ENCODE peak calls at places on chromosomes 13 and 19, in four cellular contexts. R is H1, T is HepG2, V is SK-N-SH. M is an unnamed sample.
A peak's percentile ranks its signal among the peaks of the same experiment; 100 is the strongest.

GRCh38 chr13:27625839-27626238 is 4.1 kb downstream of the POLR1D start:
- DNase-seq in T (peak; percentile 73), R (no peak), V (no peak), M (no peak)

GRCh38 chr19:38559428-38560401 is 58.0 kb downstream of the MAP4K1 start:
- DNase-seq in T (no peak), V (no peak), R (no peak), M (peak; percentile 99)

GRCh38 chr19:39401549-39402416 is 4.9 kb upstream of the ZFP36 start:
- DNase-seq in V (no peak), R (no peak), T (peak; percentile 96), M (no peak)

GRCh38 chr13:95714142-95714832 is 37.3 kb downstream of the DNAJC3 start:
- DNase-seq in R (no peak), T (no peak), V (no peak), M (no peak)

GRCh38 chr13:42048625-42049453 is at the start of gene DGKH:
- DNase-seq in R (peak; percentile 83), T (no peak), V (peak; percentile 95), M (no peak)

GRCh38 chr13:105466376-105466775 is 1069.1 kb downstream of the EFNB2 start:
- DNase-seq in R (no peak), T (no peak), V (no peak), M (no peak)

GRCh38 chr19:38425810-38426466 is at the start of gene RASGRP4:
- DNase-seq in R (peak; percentile 56), T (no peak), V (no peak), M (no peak)

GRCh38 chr13:77507931-77508776 is 27.4 kb upstream of the SCEL start:
- DNase-seq in T (no peak), V (no peak), R (no peak), M (no peak)

GRCh38 chr13:29423050-29423449 is 172.4 kb downstream of the SLC7A1 start:
- DNase-seq in V (no peak), T (no peak), R (no peak), M (no peak)

GRCh38 chr13:62185631-62186256 is 770.1 kb upstream of the PCDH20 start:
- DNase-seq in T (no peak), V (no peak), R (no peak), M (no peak)

GRCh38 chr13:62119739-62120700 is 704.4 kb upstream of the PCDH20 start:
- DNase-seq in R (no peak), V (peak; percentile 17), T (no peak), M (no peak)

GRCh38 chr13:73849292-73849691 is 284.9 kb downstream of the KLF12 start:
- DNase-seq in V (no peak), R (no peak), T (peak; percentile 17), M (no peak)

GRCh38 chr19:29687244-29687896 is 22.1 kb downstream of the PLEKHF1 start:
- DNase-seq in R (no peak), T (no peak), V (no peak), M (no peak)

GRCh38 chr19:925087-925911 is 536 bp upstream of the ARID3A start:
- DNase-seq in R (peak; percentile 90), V (peak; percentile 95), T (peak; percentile 82), M (no peak)

GRCh38 chr19:39407644-39408391 is 1.2 kb downstream of the ZFP36 start:
- DNase-seq in V (no peak), T (no peak), R (peak; percentile 54), M (no peak)

GRCh38 chr19:40341601-40342482 is 6.4 kb downstream of the C19orf47 start:
- DNase-seq in R (no peak), V (no peak), T (no peak), M (no peak)

GRCh38 chr19:58218899-58219298 is 9.8 kb upstream of the ZNF544 start:
- DNase-seq in V (peak; percentile 41), R (peak; percentile 60), T (peak; percentile 8), M (no peak)

GRCh38 chr13:24276310-24276709 is 33.1 kb upstream of the C1QTNF9 start:
- DNase-seq in R (no peak), T (no peak), V (no peak), M (peak; percentile 42)

GRCh38 chr13:27139565-27139964 is 32.0 kb downstream of the USP12 start:
- DNase-seq in V (no peak), R (no peak), T (no peak), M (no peak)

GRCh38 chr19:3577741-3578344 is 5.1 kb downstream of the HMG20B start:
- DNase-seq in T (no peak), V (peak; percentile 25), R (peak; percentile 89), M (no peak)

GRCh38 chr19:35633727-35634440 is 5.0 kb downstream of the RBM42 start:
- DNase-seq in R (no peak), V (no peak), T (no peak), M (no peak)

GRCh38 chr19:9149976-9150375 is 9.8 kb downstream of the ZNF317 start:
- DNase-seq in R (no peak), T (no peak), V (no peak), M (no peak)

GRCh38 chr19:7600721-7601120 is 5.1 kb downstream of the CAMSAP3 start:
- DNase-seq in T (no peak), V (no peak), R (no peak), M (no peak)
- TF ChIP-seq TCF12 in T (no peak), V (no peak), R (no peak), M (no peak)

GRCh38 chr19:4722671-4723464 is 774 bp downstream of the DPP9 start:
- DNase-seq in T (no peak), R (no peak), V (no peak), M (no peak)
- TF ChIP-seq TCF12 in T (no peak), R (no peak), V (no peak), M (no peak)

GRCh38 chr19:22422220-22422619 is at the start of gene ZNF98:
- DNase-seq in R (no peak), T (no peak), V (no peak), M (no peak)
- TF ChIP-seq TCF12 in R (no peak), T (no peak), V (no peak), M (no peak)

DNA sequence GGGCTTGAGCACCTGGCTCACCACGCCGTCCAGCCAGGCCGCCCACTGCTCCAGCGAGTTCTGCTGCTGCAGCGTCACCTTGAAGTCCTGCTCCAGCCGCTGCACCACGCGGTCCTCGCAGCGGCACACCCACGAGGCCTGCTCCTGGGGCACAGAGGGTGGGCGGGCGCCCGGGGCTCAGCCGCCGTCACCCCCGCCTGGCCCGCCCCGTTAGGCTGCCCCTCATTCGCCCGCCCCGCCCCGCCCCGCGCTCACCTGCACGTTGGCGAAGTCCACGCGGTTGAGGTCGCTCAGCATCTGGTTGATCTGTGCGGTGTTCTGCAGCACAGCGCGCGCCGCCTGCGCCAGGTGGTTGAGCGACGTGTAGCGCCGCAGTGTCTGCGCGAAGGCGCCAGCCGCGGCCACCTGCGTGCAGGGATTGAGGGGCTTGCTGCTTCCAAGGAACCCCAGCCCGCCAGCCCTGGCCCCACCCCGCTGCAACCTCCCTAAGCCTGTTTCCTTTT is 11.3 kb downstream of the DCAF15 start:
- DNase-seq in T (no peak), R (no peak), V (no peak), M (no peak)
- TF ChIP-seq TCF12 in T (no peak), R (peak; percentile 30), V (no peak), M (no peak)

DNA sequence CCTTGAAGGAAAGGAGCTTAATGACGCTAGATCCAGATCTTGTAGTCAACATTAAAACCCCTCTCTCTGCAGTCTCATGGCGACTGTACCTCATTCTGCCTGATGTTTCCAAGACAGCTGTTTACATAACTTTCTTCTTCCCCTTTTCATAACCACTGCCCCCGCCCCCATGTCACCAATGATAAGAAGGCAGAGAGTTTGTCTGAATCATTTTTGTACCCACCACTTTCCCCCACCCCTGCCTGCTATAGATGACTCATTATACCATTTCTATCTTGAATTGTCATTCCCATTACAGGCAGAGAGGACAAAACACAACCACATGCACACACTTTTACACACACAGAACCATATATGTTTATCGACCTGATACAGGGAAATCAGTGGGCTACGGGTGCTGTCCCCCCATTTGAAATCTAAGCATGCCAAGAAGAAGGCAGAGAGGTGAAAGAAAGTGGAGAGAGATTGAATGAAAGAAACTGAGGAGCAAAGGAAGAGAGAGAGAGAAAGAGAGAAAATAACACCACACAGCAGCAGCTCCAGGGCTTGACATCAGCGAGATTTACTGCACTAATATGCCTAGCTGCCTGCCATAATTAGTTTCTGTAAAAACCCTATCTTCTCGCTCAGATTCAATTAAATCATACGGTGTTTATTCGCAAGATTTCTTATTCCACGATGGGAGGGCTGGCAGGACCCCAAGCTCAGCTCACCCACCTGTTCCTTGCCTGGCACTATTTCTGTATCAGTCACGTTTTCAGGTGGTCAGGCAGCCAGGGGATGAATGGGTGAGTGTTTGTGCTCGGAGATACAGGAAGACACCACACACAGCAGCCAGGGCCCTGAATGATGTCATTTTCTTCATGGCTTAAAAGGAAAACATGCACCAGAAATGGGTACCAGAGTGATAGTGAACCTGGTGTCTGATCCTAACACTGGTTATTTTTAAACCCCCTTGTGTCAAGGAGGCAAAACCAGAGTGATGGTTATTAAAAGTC is 114.3 kb upstream of the SERP2 start:
- DNase-seq in V (peak; percentile 33), T (no peak), R (no peak), M (peak; percentile 47)
- TF ChIP-seq TCF12 in V (peak; percentile 22), T (no peak), R (no peak), M (peak; percentile 69)

GRCh38 chr13:45954861-45955595 is 97.5 kb downstream of the ZC3H13 start:
- DNase-seq in V (no peak), R (no peak), T (no peak), M (no peak)
- TF ChIP-seq TCF12 in V (no peak), R (no peak), T (no peak), M (no peak)

GRCh38 chr19:33510728-33511255 is 10.8 kb downstream of the PEPD start:
- DNase-seq in T (no peak), R (no peak), V (no peak), M (no peak)
- TF ChIP-seq TCF12 in T (no peak), R (no peak), V (no peak), M (no peak)

DNA sequence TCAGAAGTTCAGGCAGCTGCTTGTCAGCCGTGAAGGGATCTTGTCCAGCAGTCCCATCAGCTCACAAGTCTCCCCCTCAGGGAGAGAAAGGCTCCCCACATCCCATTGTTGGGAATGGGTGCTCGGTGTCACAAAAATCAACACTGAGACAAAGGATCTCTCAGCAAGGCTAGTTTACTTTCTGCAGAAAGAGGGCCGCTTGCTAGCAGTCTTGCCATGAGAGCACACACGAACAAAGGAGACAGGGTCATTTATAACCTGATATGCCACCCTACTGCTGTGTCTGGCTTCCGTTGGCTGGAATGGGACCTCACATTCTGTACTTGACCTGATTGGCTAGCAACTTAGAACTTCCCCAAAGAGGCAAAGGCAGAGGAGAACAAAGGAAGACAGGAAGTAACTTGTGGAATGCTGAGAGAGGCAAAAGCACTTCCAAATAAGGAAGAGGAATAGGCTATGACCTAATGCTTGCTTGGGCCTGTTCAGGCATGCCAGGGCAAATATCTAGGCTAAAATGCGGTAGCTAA is 8.7 kb upstream of the IGFL3 start:
- DNase-seq in R (peak; percentile 57), T (peak; percentile 78), V (no peak), M (peak; percentile 24)
- TF ChIP-seq TCF12 in R (no peak), T (no peak), V (no peak), M (no peak)